ENCODE peak calls at places on chromosomes 3 and 15, in nine cellular contexts. J is amniotic stem cell; E is CD4-positive, alpha-beta memory T cell; Y is T-cell; X is DMS 273 treated with DMSO at 0.1 percent for 48 hours; A is H9; W is pancreas; V is K562; N is NCI-H2081. C is an unnamed sample.
A peak's percentile ranks its signal among the peaks of the same experiment; 100 is the strongest.

GRCh38 chr3:12301031-12301430 is 12.2 kb downstream of the PPARG start:
- DNase-seq in J (no peak), E (no peak), Y (no peak), X (no peak), A (no peak), W (no peak), V (no peak), N (no peak), C (no peak)

GRCh38 chr3:100316656-100317069 is 17.9 kb upstream of the NIT2 start:
- DNase-seq in J (peak; percentile 43), E (peak; percentile 46), Y (peak; percentile 16), X (no peak), A (no peak), W (no peak), V (peak; percentile 21), N (peak; percentile 8), C (peak; percentile 17)

GRCh38 chr15:100131321-100132224 is 210.2 kb downstream of the ADAMTS17 start:
- DNase-seq in J (no peak), E (no peak), Y (peak; percentile 10), X (no peak), A (peak; percentile 63), W (peak; percentile 85), V (peak; percentile 78), N (no peak), C (no peak)

GRCh38 chr15:59372352-59373211 is at the start of gene MYO1E:
- DNase-seq in J (peak; percentile 94), E (no peak), Y (no peak), X (peak; percentile 87), A (peak; percentile 95), W (peak; percentile 87), V (no peak), N (peak; percentile 82), C (peak; percentile 83)

GRCh38 chr3:51391566-51392300 is 648 bp downstream of the RBM15B start:
- DNase-seq in J (no peak), E (peak; percentile 74), Y (peak; percentile 47), X (no peak), A (no peak), W (peak; percentile 76), V (peak; percentile 52), N (no peak), C (no peak)

GRCh38 chr15:96553006-96553405 is 222.5 kb downstream of the NR2F2 start:
- DNase-seq in J (no peak), E (no peak), Y (no peak), X (no peak), A (no peak), W (no peak), V (no peak), N (no peak), C (no peak)

GRCh38 chr3:117628896-117629295 is 919.3 kb downstream of the TUSC7 start:
- DNase-seq in J (peak; percentile 40), E (no peak), Y (no peak), X (peak; percentile 50), A (no peak), W (no peak), V (no peak), N (peak; percentile 84), C (peak; percentile 68)

GRCh38 chr3:108940568-108941285 is 13.0 kb downstream of the GUCA1C start:
- DNase-seq in J (no peak), E (no peak), Y (no peak), X (no peak), A (no peak), W (no peak), V (no peak), N (no peak), C (no peak)

GRCh38 chr3:59654120-59654952 is 604.5 kb upstream of the CFAP20DC start:
- DNase-seq in J (no peak), E (no peak), Y (no peak), X (no peak), A (no peak), W (no peak), V (no peak), N (no peak), C (no peak)

GRCh38 chr15:60964527-60964926 is 264.6 kb downstream of the RORA start:
- DNase-seq in J (no peak), E (no peak), Y (no peak), X (no peak), A (peak; percentile 37), W (no peak), V (no peak), N (no peak), C (no peak)

GRCh38 chr3:189167027-189167766 is 4.6 kb upstream of the TPRG1 start:
- DNase-seq in J (no peak), E (no peak), Y (no peak), X (no peak), A (no peak), W (no peak), V (no peak), N (no peak), C (no peak)

GRCh38 chr3:2898591-2899353 is 211.4 kb downstream of the IL5RA start:
- DNase-seq in J (no peak), E (no peak), Y (no peak), X (no peak), A (no peak), W (no peak), V (no peak), N (no peak), C (no peak)

GRCh38 chr15:62935300-62936081 is 107.1 kb upstream of the TPM1 start:
- DNase-seq in J (no peak), E (no peak), Y (no peak), X (no peak), A (no peak), W (no peak), V (no peak), N (no peak), C (no peak)

GRCh38 chr3:152402698-152403456 is 134.1 kb downstream of the MBNL1 start:
- DNase-seq in J (no peak), E (peak; percentile 66), Y (no peak), X (no peak), A (no peak), W (no peak), V (no peak), N (no peak), C (no peak)

GRCh38 chr3:139630532-139630931 is 47.2 kb downstream of the NMNAT3 start:
- DNase-seq in J (no peak), E (no peak), Y (no peak), X (no peak), A (no peak), W (no peak), V (no peak), N (no peak), C (no peak)

GRCh38 chr3:74119221-74119620 is 494.5 kb upstream of the PDZRN3 start:
- DNase-seq in J (no peak), E (no peak), Y (no peak), X (no peak), A (no peak), W (no peak), V (no peak), N (no peak), C (no peak)

GRCh38 chr15:80173022-80173759 is 20.4 kb downstream of the FAH start:
- DNase-seq in J (no peak), E (peak; percentile 59), Y (peak; percentile 62), X (no peak), A (peak; percentile 81), W (peak; percentile 87), V (peak; percentile 74), N (peak; percentile 63), C (no peak)

C was measured in BJ.